ENCODE peak calls at places on chromosomes 5 and 9, in five cellular contexts. U is body of pancreas; E is PC-3; B is aorta; S is effector memory CD4-positive, alpha-beta T cell. R is an unnamed sample. For H3K4me1, the result is how much of the 10 kb centered on the place peaks cover.

GRCh38 chr5:135353952-135354721 is 44.9 kb downstream of the MACROH2A1 start:
- DNase-seq in U (no peak), E (peak), B (no peak), S (no peak), R (peak)

GRCh38 chr5:3124410-3124809 is 372.9 kb upstream of the IRX2 start:
- DNase-seq in U (no peak), E (no peak), B (no peak), S (no peak), R (no peak)

GRCh38 chr5:150163547-150164059 is 3.0 kb upstream of the CDX1 start:
- DNase-seq in U (peak), E (no peak), B (peak), S (no peak), R (peak)

GRCh38 chr5:98839469-98840383 is 66.3 kb downstream of the RGMB start:
- DNase-seq in U (no peak), E (peak), B (no peak), S (no peak), R (peak)

GRCh38 chr9:88218721-88219120 is 80.4 kb upstream of the SPATA31C2 start:
- DNase-seq in U (no peak), E (no peak), B (no peak), S (no peak), R (no peak)

GRCh38 chr5:67014191-67014590 is 182.4 kb downstream of the CD180 start:
- DNase-seq in U (no peak), E (no peak), B (no peak), S (no peak), R (no peak)

GRCh38 chr5:9066349-9066748 is 479.5 kb downstream of the SEMA5A start:
- DNase-seq in U (no peak), E (no peak), B (no peak), S (no peak), R (no peak)

GRCh38 chr9:88660611-88661010 is 125.6 kb downstream of the NXNL2 start:
- DNase-seq in U (no peak), E (peak), B (no peak), S (no peak), R (peak)

GRCh38 chr9:130042931-130043653 is at the start of gene FNBP1:
- DNase-seq in U (peak), E (peak), B (peak), S (peak), R (peak)

GRCh38 chr9:109182940-109183798 is 16.1 kb upstream of the FRRS1L start:
- DNase-seq in U (peak), E (peak), B (no peak), S (no peak), R (peak)

GRCh38 chr9:76400534-76401096 is 6.4 kb upstream of the RFK start:
- DNase-seq in U (no peak), E (peak), B (no peak), S (no peak), R (no peak)

GRCh38 chr9:124358617-124359016 is 56.6 kb downstream of the PSMB7 start:
- DNase-seq in U (no peak), E (no peak), B (no peak), S (no peak), R (no peak)

GRCh38 chr5:14260637-14261036 is 117.5 kb downstream of the TRIO start:
- DNase-seq in U (no peak), E (no peak), B (no peak), S (no peak), R (no peak)
- H3K4me1 ChIP-seq in U (under half), E (half or more), B (under half), S (under half), R (under half)

GRCh38 chr9:91946196-91946595 is 3.8 kb downstream of the ROR2 start:
- DNase-seq in U (no peak), E (no peak), B (no peak), S (no peak), R (no peak)

GRCh38 chr9:91943876-91944470 is 6.1 kb downstream of the ROR2 start:
- DNase-seq in U (no peak), E (no peak), B (no peak), S (no peak), R (no peak)

GRCh38 chr9:91944711-91945110 is 5.3 kb downstream of the ROR2 start:
- DNase-seq in U (no peak), E (no peak), B (no peak), S (no peak), R (no peak)

GRCh38 chr9:91946825-91947224 is 3.2 kb downstream of the ROR2 start:
- DNase-seq in U (no peak), E (no peak), B (no peak), S (no peak), R (no peak)

DNA sequence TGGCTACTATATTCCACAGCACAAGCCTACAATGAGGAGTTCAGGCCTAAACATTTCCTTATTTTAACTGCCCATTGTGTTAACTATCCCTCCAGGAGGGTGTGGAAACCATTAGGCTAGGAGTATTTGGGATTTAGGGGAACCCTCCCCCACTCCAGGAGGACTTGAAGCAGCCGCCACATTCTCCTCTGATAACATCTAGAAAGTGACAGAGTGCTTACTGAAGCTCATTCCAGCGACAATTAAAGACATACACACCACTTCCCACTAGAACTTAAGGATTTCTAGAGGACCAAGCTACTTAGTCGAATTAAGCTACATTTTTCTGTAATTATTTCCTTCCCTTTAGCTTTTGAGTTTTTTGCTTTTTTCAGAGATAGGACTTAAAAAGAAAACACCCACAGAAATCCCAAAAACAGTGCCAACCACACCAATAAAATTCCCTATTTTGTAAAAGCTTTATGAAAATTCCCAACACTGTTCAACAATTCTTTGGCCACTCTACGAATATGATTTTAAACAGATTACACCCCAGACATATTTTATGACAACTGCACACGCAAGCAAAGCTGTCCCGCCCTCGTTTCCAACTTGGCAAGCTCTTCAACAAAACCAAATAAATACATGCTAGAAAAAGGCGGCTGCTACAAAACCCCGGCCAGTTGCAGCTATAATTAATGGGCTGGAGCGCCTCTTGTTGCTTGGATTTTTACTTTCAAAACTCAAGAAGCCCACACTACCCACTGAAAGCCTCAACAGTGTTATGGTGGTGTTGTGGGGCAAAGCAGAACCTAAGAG is 4.6 kb downstream of the ROR2 start:
- DNase-seq in U (peak), E (no peak), B (no peak), S (no peak), R (peak)
- H3K4me1 ChIP-seq in U (under half), E (under half), B (under half), S (under half), R (under half)

DNA sequence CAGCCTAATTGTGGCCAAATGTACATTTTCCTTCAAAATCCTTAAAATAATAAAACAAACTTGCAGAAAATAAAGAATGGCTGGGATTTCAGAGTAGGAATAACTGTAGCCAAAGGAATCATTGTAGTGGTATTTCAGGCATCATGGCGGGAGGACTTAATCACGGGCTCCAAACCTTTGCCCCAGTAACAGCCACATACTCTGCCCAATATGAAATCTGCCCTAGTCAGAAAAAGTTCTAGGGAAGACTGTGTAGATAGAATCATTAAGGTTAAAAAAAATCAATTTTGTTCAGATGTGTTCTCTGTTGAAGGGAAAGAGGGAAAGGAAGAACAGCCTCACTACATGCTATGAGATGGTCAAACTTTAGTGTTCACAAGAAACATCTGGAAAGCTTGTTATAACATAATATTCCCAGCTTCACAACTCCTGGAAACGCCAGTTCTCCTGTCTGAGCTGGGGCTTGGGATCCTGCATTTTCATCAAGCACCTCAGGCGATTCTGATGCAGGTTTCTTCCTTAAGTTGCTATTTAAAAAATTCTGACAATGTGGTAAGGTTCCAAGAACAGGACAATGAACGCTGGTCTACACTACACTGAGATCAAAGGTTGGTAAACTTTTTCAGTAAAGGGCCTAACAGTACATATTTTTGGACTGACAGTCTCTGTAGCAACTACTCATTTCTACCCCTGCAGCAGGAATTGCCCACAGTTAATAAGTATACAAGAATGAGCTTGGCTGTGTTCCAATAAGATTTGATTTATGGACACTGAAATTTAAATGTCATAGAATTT is 87.9 kb downstream of the CEMIP2 start:
- DNase-seq in U (no peak), E (peak), B (no peak), S (no peak), R (no peak)
- H3K4me1 ChIP-seq in U (under half), E (half or more), B (under half), S (under half), R (half or more)

GRCh38 chr9:133124123-133124948 is 3.3 kb upstream of the RALGDS start:
- DNase-seq in U (no peak), E (no peak), B (no peak), S (no peak), R (no peak)

GRCh38 chr9:133122167-133122550 is 1.1 kb upstream of the RALGDS start:
- DNase-seq in U (no peak), E (no peak), B (no peak), S (no peak), R (no peak)

GRCh38 chr9:133121200-133122166 is at the start of gene RALGDS:
- DNase-seq in U (peak), E (peak), B (peak), S (peak), R (peak)

GRCh38 chr9:133122605-133122934 is 1.5 kb upstream of the RALGDS start:
- DNase-seq in U (no peak), E (no peak), B (no peak), S (no peak), R (no peak)

GRCh38 chr9:133122935-133123611 is 2.0 kb upstream of the RALGDS start:
- DNase-seq in U (no peak), E (no peak), B (no peak), S (no peak), R (no peak)
- H3K4me1 ChIP-seq in U (half or more), E (under half), B (under half), S (half or more), R (half or more)